ENCODE peak calls at places on chromosomes 2 and 18, in four cellular contexts. One of them, this sample, is unnamed. For H3K4me1, the result is how much of the 10 kb centered on the place peaks cover.

GRCh38 chr2:197972017-197972416 is 167.6 kb downstream of the PLCL1 start:
- DNase-seq in Karpas-422: no peak
- DNase-seq in CD4-positive, CD25-positive, alpha-beta regulatory T cell: no peak
- DNase-seq in CD8-positive, alpha-beta T cell: no peak
- DNase-seq in this sample: no peak

GRCh38 chr2:103462712-103463111 is 700.9 kb downstream of the TMEM182 start:
- DNase-seq in Karpas-422: no peak
- DNase-seq in CD4-positive, CD25-positive, alpha-beta regulatory T cell: no peak
- DNase-seq in CD8-positive, alpha-beta T cell: no peak
- DNase-seq in this sample: no peak

GRCh38 chr2:217685255-217685605 is 317.6 kb downstream of the TNS1 start:
- DNase-seq in Karpas-422: no peak
- DNase-seq in CD4-positive, CD25-positive, alpha-beta regulatory T cell: no peak
- DNase-seq in CD8-positive, alpha-beta T cell: no peak
- DNase-seq in this sample: no peak

GRCh38 chr2:95264626-95265025 is 9.6 kb upstream of the PROM2 start:
- DNase-seq in Karpas-422: no peak
- DNase-seq in CD4-positive, CD25-positive, alpha-beta regulatory T cell: no peak
- DNase-seq in CD8-positive, alpha-beta T cell: no peak
- DNase-seq in this sample: no peak

GRCh38 chr18:27057459-27058302 is 127.4 kb downstream of the CHST9 start:
- DNase-seq in Karpas-422: no peak
- DNase-seq in CD4-positive, CD25-positive, alpha-beta regulatory T cell: no peak
- DNase-seq in CD8-positive, alpha-beta T cell: no peak
- DNase-seq in this sample: no peak

GRCh38 chr2:132668189-132668833 is 1.7 kb downstream of the LYPD1 start:
- DNase-seq in Karpas-422: no peak
- DNase-seq in CD4-positive, CD25-positive, alpha-beta regulatory T cell: no peak
- DNase-seq in CD8-positive, alpha-beta T cell: no peak
- DNase-seq in this sample: no peak

GRCh38 chr18:8385400-8385799 is 223.8 kb upstream of the RAB12 start:
- DNase-seq in Karpas-422: no peak
- DNase-seq in CD4-positive, CD25-positive, alpha-beta regulatory T cell: no peak
- DNase-seq in CD8-positive, alpha-beta T cell: no peak
- DNase-seq in this sample: no peak

GRCh38 chr2:86622409-86622877 is 1.2 kb downstream of the RNF103 start:
- DNase-seq in Karpas-422: peak
- DNase-seq in CD4-positive, CD25-positive, alpha-beta regulatory T cell: peak
- DNase-seq in CD8-positive, alpha-beta T cell: peak
- DNase-seq in this sample: peak

GRCh38 chr18:13532406-13533075 is 193.8 kb downstream of the FAM210A start:
- DNase-seq in Karpas-422: no peak
- DNase-seq in CD4-positive, CD25-positive, alpha-beta regulatory T cell: no peak
- DNase-seq in CD8-positive, alpha-beta T cell: peak
- DNase-seq in this sample: no peak

GRCh38 chr2:55364189-55365055 is 55.2 kb downstream of the CCDC88A start:
- DNase-seq in Karpas-422: no peak
- DNase-seq in CD4-positive, CD25-positive, alpha-beta regulatory T cell: no peak
- DNase-seq in CD8-positive, alpha-beta T cell: no peak
- DNase-seq in this sample: no peak

DNA sequence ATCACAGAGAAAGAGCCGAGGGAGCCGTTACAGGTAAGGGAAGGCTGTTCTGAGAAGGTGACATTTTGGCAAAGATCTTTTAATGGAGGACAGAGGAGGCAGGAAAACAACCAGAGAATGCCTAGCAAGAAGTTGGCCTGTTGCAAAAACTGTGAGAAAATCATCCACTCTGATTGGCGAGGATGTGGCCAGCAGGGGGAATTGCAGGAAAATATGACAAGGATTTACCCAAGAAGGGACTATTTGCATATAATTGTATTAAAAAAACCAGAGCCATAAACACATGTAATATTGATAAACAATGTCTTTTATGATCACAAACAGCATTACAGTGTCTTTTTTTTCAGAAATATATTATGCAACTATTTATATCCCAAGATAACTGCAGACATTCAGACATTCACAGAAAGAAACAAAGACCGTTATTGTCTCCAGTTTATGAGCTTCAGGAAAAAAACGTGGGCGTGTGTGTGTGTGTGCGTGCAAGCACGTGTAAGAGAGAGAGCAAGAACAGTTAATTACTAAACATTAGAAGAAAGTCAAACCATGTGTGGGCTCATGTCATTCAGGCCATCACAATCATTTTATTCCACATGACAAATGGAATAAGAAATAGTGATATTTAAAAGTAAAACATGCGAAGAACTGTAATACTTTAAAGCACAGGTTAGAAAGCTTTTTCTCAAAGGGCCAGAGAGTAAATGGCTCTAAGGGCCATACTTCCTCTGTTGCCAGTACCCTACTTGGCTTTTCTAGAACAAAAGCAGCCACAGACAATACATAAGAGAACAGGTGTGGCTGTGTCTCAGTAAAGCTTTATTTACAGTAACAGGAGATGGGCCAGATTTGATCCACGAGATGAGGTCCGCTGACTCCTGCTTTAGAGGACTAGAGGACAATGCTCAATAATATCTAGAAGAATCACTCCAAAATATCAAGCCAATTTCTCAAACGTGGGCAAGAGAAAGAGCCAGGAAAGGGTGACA is 324.1 kb downstream of the DLGAP1 start:
- DNase-seq in Karpas-422: no peak
- DNase-seq in CD4-positive, CD25-positive, alpha-beta regulatory T cell: no peak
- DNase-seq in CD8-positive, alpha-beta T cell: no peak
- DNase-seq in this sample: no peak
- H3K4me1 ChIP-seq in Karpas-422: under half
- H3K4me1 ChIP-seq in CD4-positive, CD25-positive, alpha-beta regulatory T cell: under half
- H3K4me1 ChIP-seq in CD8-positive, alpha-beta T cell: under half
- H3K4me1 ChIP-seq in this sample: under half

DNA sequence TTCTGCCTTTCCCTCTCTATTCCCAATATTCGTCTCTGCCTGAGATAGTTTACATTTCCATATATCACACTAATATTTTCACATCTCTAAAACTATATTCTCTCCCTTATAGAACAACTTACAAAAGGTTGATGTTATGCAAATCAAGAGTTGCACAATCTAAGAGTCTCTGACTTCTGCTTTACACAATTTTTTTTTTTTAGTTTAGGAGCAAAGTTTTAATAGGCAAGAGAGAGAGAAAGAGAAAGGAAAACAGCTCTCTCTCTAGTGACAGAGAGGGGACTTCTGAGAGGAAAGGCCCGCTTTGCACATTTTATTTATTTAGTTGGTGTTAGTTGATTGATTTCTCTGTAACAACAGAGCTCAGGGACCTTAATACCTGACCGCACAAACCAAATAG is 380.2 kb downstream of the TXNL1 start:
- DNase-seq in Karpas-422: no peak
- DNase-seq in CD4-positive, CD25-positive, alpha-beta regulatory T cell: no peak
- DNase-seq in CD8-positive, alpha-beta T cell: no peak
- DNase-seq in this sample: no peak
- H3K4me1 ChIP-seq in Karpas-422: under half
- H3K4me1 ChIP-seq in CD4-positive, CD25-positive, alpha-beta regulatory T cell: under half
- H3K4me1 ChIP-seq in CD8-positive, alpha-beta T cell: under half
- H3K4me1 ChIP-seq in this sample: under half

DNA sequence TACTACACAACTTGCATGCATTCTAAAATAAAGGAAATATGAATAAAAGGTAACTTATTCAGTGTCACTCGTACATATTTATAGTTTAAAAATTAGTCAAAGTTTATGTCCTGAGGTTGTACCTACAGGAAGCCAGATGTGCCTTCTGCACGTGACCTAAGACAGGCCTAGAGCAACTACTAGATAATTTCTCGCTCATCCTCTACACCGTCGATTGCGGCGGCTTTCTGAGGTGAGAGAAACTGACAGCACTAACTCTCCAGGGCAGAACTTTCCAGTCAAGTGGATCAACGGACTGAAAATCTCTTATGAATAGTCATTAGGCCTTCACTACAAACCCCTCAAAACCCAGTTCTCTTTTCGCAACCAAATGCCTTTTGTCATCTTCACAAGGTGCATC is 54.2 kb downstream of the ZEB2 start:
- DNase-seq in Karpas-422: no peak
- DNase-seq in CD4-positive, CD25-positive, alpha-beta regulatory T cell: no peak
- DNase-seq in CD8-positive, alpha-beta T cell: no peak
- DNase-seq in this sample: no peak
- H3K4me1 ChIP-seq in Karpas-422: under half
- H3K4me1 ChIP-seq in CD4-positive, CD25-positive, alpha-beta regulatory T cell: under half
- H3K4me1 ChIP-seq in CD8-positive, alpha-beta T cell: under half
- H3K4me1 ChIP-seq in this sample: under half

GRCh38 chr2:84532291-84532690 is 16.0 kb downstream of the DNAH6 start:
- DNase-seq in Karpas-422: no peak
- DNase-seq in CD4-positive, CD25-positive, alpha-beta regulatory T cell: no peak
- DNase-seq in CD8-positive, alpha-beta T cell: no peak
- DNase-seq in this sample: no peak
- H3K4me1 ChIP-seq in Karpas-422: under half
- H3K4me1 ChIP-seq in CD4-positive, CD25-positive, alpha-beta regulatory T cell: under half
- H3K4me1 ChIP-seq in CD8-positive, alpha-beta T cell: under half
- H3K4me1 ChIP-seq in this sample: under half

GRCh38 chr2:38263293-38263692 is 113.8 kb downstream of the ATL2 start:
- DNase-seq in Karpas-422: no peak
- DNase-seq in CD4-positive, CD25-positive, alpha-beta regulatory T cell: no peak
- DNase-seq in CD8-positive, alpha-beta T cell: no peak
- DNase-seq in this sample: no peak
- H3K4me1 ChIP-seq in Karpas-422: under half
- H3K4me1 ChIP-seq in CD4-positive, CD25-positive, alpha-beta regulatory T cell: under half
- H3K4me1 ChIP-seq in CD8-positive, alpha-beta T cell: under half
- H3K4me1 ChIP-seq in this sample: under half

GRCh38 chr2:160741271-160741670 is 247.7 kb upstream of the RBMS1 start:
- DNase-seq in Karpas-422: peak
- DNase-seq in CD4-positive, CD25-positive, alpha-beta regulatory T cell: no peak
- DNase-seq in CD8-positive, alpha-beta T cell: no peak
- DNase-seq in this sample: no peak
- H3K4me1 ChIP-seq in Karpas-422: under half
- H3K4me1 ChIP-seq in CD4-positive, CD25-positive, alpha-beta regulatory T cell: under half
- H3K4me1 ChIP-seq in CD8-positive, alpha-beta T cell: under half
- H3K4me1 ChIP-seq in this sample: under half

GRCh38 chr18:22999212-22999611 is 66.1 kb downstream of the RBBP8 start:
- DNase-seq in Karpas-422: no peak
- DNase-seq in CD4-positive, CD25-positive, alpha-beta regulatory T cell: no peak
- DNase-seq in CD8-positive, alpha-beta T cell: no peak
- DNase-seq in this sample: no peak
- H3K4me1 ChIP-seq in Karpas-422: under half
- H3K4me1 ChIP-seq in CD4-positive, CD25-positive, alpha-beta regulatory T cell: under half
- H3K4me1 ChIP-seq in CD8-positive, alpha-beta T cell: under half
- H3K4me1 ChIP-seq in this sample: under half

GRCh38 chr2:10340593-10340975 is 37.9 kb downstream of the HPCAL1 start:
- DNase-seq in Karpas-422: no peak
- DNase-seq in CD4-positive, CD25-positive, alpha-beta regulatory T cell: no peak
- DNase-seq in CD8-positive, alpha-beta T cell: no peak
- DNase-seq in this sample: no peak
- H3K4me1 ChIP-seq in Karpas-422: under half
- H3K4me1 ChIP-seq in CD4-positive, CD25-positive, alpha-beta regulatory T cell: under half
- H3K4me1 ChIP-seq in CD8-positive, alpha-beta T cell: under half
- H3K4me1 ChIP-seq in this sample: under half

DNA sequence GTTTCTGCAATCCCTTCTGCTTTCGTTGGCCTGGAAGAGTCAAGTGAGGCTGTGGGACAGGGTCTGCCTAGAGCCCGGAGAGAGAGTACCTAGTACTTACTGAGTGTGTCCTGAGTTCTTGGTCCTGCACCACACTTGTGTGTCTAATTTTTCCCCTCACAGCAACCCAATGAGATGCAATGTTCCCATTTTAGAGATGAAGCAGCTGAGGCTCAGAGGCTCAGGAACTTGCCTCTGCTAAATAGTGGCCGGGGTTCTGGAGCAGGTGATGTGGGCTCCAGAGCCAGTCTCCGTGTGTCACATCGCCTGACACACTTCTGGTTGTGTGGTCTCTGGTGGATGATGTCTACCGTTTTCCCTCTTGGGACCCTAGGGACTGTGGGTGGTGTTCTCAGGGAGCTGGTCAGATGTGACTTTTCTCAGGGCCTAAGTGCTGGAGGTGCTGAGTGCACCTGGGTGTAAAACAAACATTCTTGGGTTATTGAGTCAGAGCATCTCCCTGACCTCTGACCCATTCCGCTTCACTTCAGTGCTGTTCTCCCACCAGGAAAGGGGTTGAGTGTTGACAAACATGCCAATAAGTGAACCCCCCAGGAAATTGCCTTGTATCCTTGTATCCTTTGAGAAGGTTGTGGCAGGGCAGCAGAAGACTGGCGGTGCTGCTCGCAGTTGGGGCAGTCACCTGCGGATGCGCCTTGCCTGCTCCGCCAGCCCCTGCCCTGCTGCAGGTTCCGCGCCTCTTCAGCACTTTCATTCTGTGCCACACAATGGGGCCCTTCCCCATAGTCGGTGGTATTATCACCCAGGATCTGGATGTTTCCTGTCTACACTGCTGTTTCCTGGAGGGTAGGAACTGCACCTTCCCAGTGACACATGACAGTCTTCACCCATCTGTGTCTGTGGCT is 32.1 kb downstream of the HK2 start:
- DNase-seq in Karpas-422: no peak
- DNase-seq in CD4-positive, CD25-positive, alpha-beta regulatory T cell: no peak
- DNase-seq in CD8-positive, alpha-beta T cell: no peak
- DNase-seq in this sample: no peak
- H3K4me1 ChIP-seq in Karpas-422: half or more
- H3K4me1 ChIP-seq in CD4-positive, CD25-positive, alpha-beta regulatory T cell: under half
- H3K4me1 ChIP-seq in CD8-positive, alpha-beta T cell: under half
- H3K4me1 ChIP-seq in this sample: under half